ENCODE peak calls at places on chromosomes 12 and 14, in four cellular contexts. U is NCI-H2081, C is posterior cingulate gyrus, P is mesendoderm. E is an unnamed sample.
A peak's percentile ranks its signal among the peaks of the same experiment; 100 is the strongest.

GRCh38 chr12:47946413-47947107 is 16.8 kb upstream of the TMEM106C start:
- DNase-seq in P (no peak), C (no peak), U (no peak), E (no peak)

GRCh38 chr12:43063642-43064041 is 474.1 kb upstream of the PRICKLE1 start:
- DNase-seq in C (no peak), U (no peak), P (no peak), E (no peak)

GRCh38 chr14:104434214-104435076 is 145.1 kb upstream of the C14orf180 start:
- DNase-seq in C (peak; percentile 49), U (no peak), P (no peak), E (no peak)

GRCh38 chr12:43760396-43760795 is 1.6 kb downstream of the IRAK4 start:
- DNase-seq in U (peak; percentile 4), C (no peak), P (no peak), E (no peak)

GRCh38 chr12:110616471-110617115 is 2.7 kb downstream of the TCTN1 start:
- DNase-seq in P (no peak), C (no peak), U (no peak), E (no peak)

GRCh38 chr14:104688755-104689619 is at the start of gene INF2:
- DNase-seq in P (peak; percentile 65), C (peak; percentile 94), U (peak; percentile 51), E (peak; percentile 25)

GRCh38 chr14:106185837-106186233 is 659.5 kb downstream of the TMEM121 start:
- DNase-seq in C (no peak), P (no peak), U (no peak), E (no peak)

GRCh38 chr12:122738561-122738960 is 7.9 kb upstream of the HCAR1 start:
- DNase-seq in P (no peak), U (no peak), C (no peak), E (no peak)

GRCh38 chr14:86072134-86072894 is 542.4 kb downstream of the FLRT2 start:
- DNase-seq in P (no peak), C (no peak), U (no peak), E (no peak)

GRCh38 chr12:62632521-62632920 is 165.9 kb downstream of the MON2 start:
- DNase-seq in U (peak; percentile 57), C (peak; percentile 89), P (peak; percentile 59), E (no peak)

GRCh38 chr12:79778802-79779201 is 88.0 kb upstream of the PAWR start:
- DNase-seq in C (no peak), U (peak; percentile 77), P (no peak), E (peak; percentile 55)

GRCh38 chr14:96638041-96638855 is 136.1 kb downstream of the PAPOLA start:
- DNase-seq in P (no peak), C (no peak), U (no peak), E (no peak)

GRCh38 chr14:74438351-74438915 is 12.4 kb upstream of the SYNDIG1L start:
- DNase-seq in U (no peak), C (no peak), P (peak; percentile 84), E (no peak)

GRCh38 chr14:61621444-61621843 is 73.9 kb upstream of the HIF1A start:
- DNase-seq in U (no peak), C (no peak), P (no peak), E (no peak)

GRCh38 chr14:61003571-61003970 is 22.5 kb downstream of the SLC38A6 start:
- DNase-seq in P (no peak), C (no peak), U (no peak), E (no peak)

GRCh38 chr14:75531660-75532317 is 9.5 kb downstream of the BATF start:
- DNase-seq in P (no peak), C (no peak), U (no peak), E (no peak)

GRCh38 chr12:79776111-79776510 is 85.3 kb upstream of the PAWR start:
- DNase-seq in U (no peak), P (no peak), C (no peak), E (no peak)

GRCh38 chr12:49332441-49332861 is 4.5 kb downstream of the C1QL4 start:
- DNase-seq in U (no peak), C (peak; percentile 59), P (no peak), E (no peak)

GRCh38 chr12:6193853-6194815 is 6.1 kb upstream of the CD9 start:
- DNase-seq in P (peak; percentile 96), C (peak; percentile 61), U (no peak), E (no peak)